ENCODE peak calls at places on chromosome 15, in four cellular contexts. H is cardiac fibroblast; V is CD4-positive, alpha-beta memory T cell; G is CMK. N is an unnamed sample.

GRCh38 chr15:79185199-79185598 is 94.6 kb upstream of the RASGRF1 start:
- DNase-seq in H (no peak), V (no peak), G (no peak), N (peak)

GRCh38 chr15:85920926-85921325 is 126.2 kb upstream of the KLHL25 start:
- DNase-seq in H (no peak), V (no peak), G (no peak), N (no peak)

GRCh38 chr15:61084944-61085367 is 144.1 kb downstream of the RORA start:
- DNase-seq in H (peak), V (no peak), G (no peak), N (no peak)

GRCh38 chr15:45616901-45617323 is 17.9 kb upstream of the SQOR start:
- DNase-seq in H (no peak), V (no peak), G (no peak), N (no peak)

GRCh38 chr15:66461917-66462316 is 35.6 kb downstream of the SNAPC5 start:
- DNase-seq in H (no peak), V (no peak), G (no peak), N (no peak)

GRCh38 chr15:58546635-58547627 is 115.1 kb downstream of the LIPC start:
- DNase-seq in H (peak), V (no peak), G (no peak), N (peak)

GRCh38 chr15:99416191-99417188 is 149.3 kb upstream of the MEF2A start:
- DNase-seq in H (no peak), V (no peak), G (no peak), N (no peak)

GRCh38 chr15:61467823-61468222 is 238.7 kb upstream of the RORA start:
- DNase-seq in H (no peak), V (no peak), G (no peak), N (no peak)

GRCh38 chr15:38975282-38975990 is 410.8 kb upstream of the RASGRP1 start:
- DNase-seq in H (no peak), V (no peak), G (no peak), N (no peak)

GRCh38 chr15:78714890-78715289 is 73.9 kb upstream of the CHRNB4 start:
- DNase-seq in H (peak), V (no peak), G (no peak), N (peak)

GRCh38 chr15:87672309-87672897 is 584.1 kb downstream of the NTRK3 start:
- DNase-seq in H (peak), V (no peak), G (no peak), N (peak)

N was measured in ACHN.